ENCODE peak calls at places on chromosomes 4 and X, in seven cellular contexts. Y is right cardiac atrium; W is GM12878; N is CD8-positive, alpha-beta memory T cell; K is lower lobe of right lung; R is CD8-positive, alpha-beta T cell; L is GM23248. X is an unnamed sample.

GRCh38 chr4:78162821-78163220 is 105.7 kb downstream of the FRAS1 start:
- DNase-seq in Y (peak; percentile 13), W (no peak), N (no peak), K (no peak), R (no peak), L (no peak), X (no peak)

GRCh38 chrX:132956421-132957210 is 1.8 kb downstream of the HS6ST2 start:
- DNase-seq in Y (peak; percentile 51), W (no peak), N (no peak), K (no peak), R (no peak), L (peak; percentile 1), X (no peak)

GRCh38 chrX:136146614-136147319 is 566 bp upstream of the FHL1 start:
- DNase-seq in Y (peak; percentile 69), W (no peak), N (no peak), K (no peak), R (no peak), L (peak; percentile 25), X (peak; percentile 66)

GRCh38 chrX:129634541-129634940 is 20.2 kb downstream of the APLN start:
- DNase-seq in Y (no peak), W (no peak), N (no peak), K (no peak), R (no peak), L (no peak), X (peak; percentile 35)

GRCh38 chrX:129522184-129523059 is 868 bp downstream of the SMARCA1 start:
- DNase-seq in Y (peak; percentile 77), W (no peak), N (no peak), K (peak; percentile 56), R (no peak), L (peak; percentile 81), X (peak; percentile 66)

GRCh38 chr4:149344436-149344835 is 471.2 kb downstream of the IQCM start:
- DNase-seq in Y (no peak), W (no peak), N (no peak), K (no peak), R (no peak), L (peak; percentile 80), X (no peak)

GRCh38 chr4:142475663-142476062 is 370.4 kb downstream of the INPP4B start:
- DNase-seq in Y (no peak), W (no peak), N (no peak), K (no peak), R (no peak), L (peak; percentile 30), X (no peak)

GRCh38 chrX:131955099-131955777 is 67.9 kb upstream of the STK26 start:
- DNase-seq in Y (no peak), W (no peak), N (no peak), K (no peak), R (no peak), L (no peak), X (no peak)

GRCh38 chrX:33434256-33435092 is 223.1 kb upstream of the DMD start:
- DNase-seq in Y (peak; percentile 45), W (no peak), N (peak; percentile 13), K (no peak), R (no peak), L (peak; percentile 39), X (peak; percentile 52)

GRCh38 chr4:19327364-19327763 is 924.3 kb upstream of the SLIT2 start:
- DNase-seq in Y (no peak), W (no peak), N (no peak), K (no peak), R (no peak), L (peak; percentile 49), X (no peak)

DNA sequence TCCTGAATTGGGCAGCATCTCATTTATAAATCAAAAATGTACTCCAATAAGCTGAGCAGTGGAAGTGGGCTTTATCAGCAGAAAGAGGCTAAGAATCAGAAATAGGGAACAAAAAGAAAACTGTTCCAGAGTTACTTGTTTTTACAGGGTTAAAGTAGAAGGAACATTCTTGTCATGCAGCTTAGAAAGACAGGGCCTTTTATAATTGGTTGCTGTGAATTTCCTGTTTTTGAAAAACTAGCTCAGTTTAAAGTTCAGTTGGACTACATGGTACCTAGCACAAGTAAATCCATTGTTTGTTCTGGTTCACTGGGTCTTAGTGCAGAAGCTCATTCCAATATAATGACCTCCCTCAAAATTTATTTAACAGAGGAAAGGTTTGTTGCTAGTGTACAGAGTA is 200.8 kb downstream of the GRIA2 start:
- DNase-seq in Y (no peak), W (no peak), N (no peak), K (no peak), R (no peak), L (no peak), X (no peak)
- H3K4me1 ChIP-seq in Y (no peaks in the 10 kb centered on the region), W (no peaks in the 10 kb centered on the region), N (no peaks in the 10 kb centered on the region), K (no peaks in the 10 kb centered on the region), R (no peaks in the 10 kb centered on the region), L (no peaks in the 10 kb centered on the region), X (peaks cover under 1% of the 10 kb centered on the region)

GRCh38 chr4:8765631-8766590 is 105.7 kb downstream of the HMX1 start:
- DNase-seq in Y (no peak), W (no peak), N (no peak), K (peak; percentile 28), R (no peak), L (no peak), X (no peak)

GRCh38 chr4:8766610-8767009 is 105.0 kb downstream of the HMX1 start:
- DNase-seq in Y (no peak), W (no peak), N (no peak), K (peak; percentile 36), R (no peak), L (no peak), X (no peak)

GRCh38 chr4:8763966-8764901 is 107.4 kb downstream of the HMX1 start:
- DNase-seq in Y (no peak), W (no peak), N (no peak), K (peak; percentile 30), R (no peak), L (no peak), X (no peak)

GRCh38 chr4:8762951-8763735 is 108.5 kb downstream of the HMX1 start:
- DNase-seq in Y (no peak), W (no peak), N (no peak), K (peak; percentile 23), R (no peak), L (no peak), X (no peak)

DNA sequence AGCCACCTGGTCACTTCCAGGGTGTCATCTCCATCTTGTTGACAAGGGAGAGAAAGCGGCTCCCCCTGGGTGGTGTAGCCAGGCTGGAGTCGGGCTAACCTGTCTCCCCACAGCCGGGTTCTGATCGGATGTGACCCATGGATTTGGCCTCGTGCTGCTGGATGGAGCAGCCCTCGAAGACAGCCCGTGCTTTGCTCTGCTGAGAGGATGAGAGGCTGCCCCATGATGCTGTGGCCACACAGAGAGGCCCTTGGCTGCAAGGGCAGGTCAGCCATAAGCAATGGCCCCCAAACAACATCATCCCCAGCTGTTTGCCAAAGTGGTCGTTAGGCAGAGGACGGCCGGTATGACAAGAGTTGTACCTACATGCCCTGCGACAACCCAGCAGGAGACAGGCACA is 106.6 kb downstream of the HMX1 start:
- DNase-seq in Y (no peak), W (no peak), N (no peak), K (no peak), R (no peak), L (no peak), X (no peak)
- H3K9me3 ChIP-seq in Y (no peaks in the 10 kb centered on the region), W (no peaks in the 10 kb centered on the region), N (no peaks in the 10 kb centered on the region), K (no peaks in the 10 kb centered on the region), R (no peaks in the 10 kb centered on the region), L (no peaks in the 10 kb centered on the region), X (no peaks in the 10 kb centered on the region)

DNA sequence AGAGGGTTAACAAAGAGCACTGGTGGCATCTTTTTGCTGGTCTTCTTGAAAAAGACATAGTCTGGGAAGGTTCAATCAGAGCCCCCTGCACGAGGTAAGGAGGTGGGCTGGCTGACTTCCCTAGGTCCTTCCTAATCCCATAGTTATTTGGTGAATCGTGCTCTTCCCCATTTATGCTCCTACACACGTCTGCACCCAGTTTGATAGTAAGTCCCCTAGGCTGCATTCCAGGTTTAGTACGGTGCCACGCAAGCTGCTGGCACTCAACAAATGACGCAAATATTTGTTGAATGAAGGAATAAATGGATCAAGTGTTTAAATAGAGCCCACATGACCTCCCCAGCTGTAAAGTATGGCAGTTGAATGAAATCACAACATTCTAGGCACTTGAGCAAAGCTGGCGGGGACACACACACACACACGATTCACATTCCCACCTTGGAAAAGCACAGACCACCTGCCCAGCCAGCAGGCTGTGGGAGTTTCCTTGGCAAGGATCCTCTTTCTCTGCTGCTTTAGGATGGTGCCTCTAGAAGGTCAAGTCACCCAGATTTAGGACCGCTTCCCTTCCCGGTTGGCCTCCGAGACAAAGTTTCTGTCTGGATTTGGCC is 855 bp downstream of the FAM184B start:
- DNase-seq in Y (no peak), W (no peak), N (no peak), K (no peak), R (no peak), L (peak; percentile 67), X (no peak)
- H3K4me3 ChIP-seq in Y (peak overlapping the region; percentile 46), W (no peak overlapping the region), N (no peak overlapping the region), K (peak overlapping the region; percentile 46), R (no peak overlapping the region), L (peak overlapping the region; percentile 76), X (no peak overlapping the region)

GRCh38 chrX:154362085-154362742 is 12.2 kb downstream of the FLNA start:
- DNase-seq in Y (no peak), W (no peak), N (no peak), K (no peak), R (no peak), L (no peak), X (no peak)
- H3K4me1 ChIP-seq in Y (peaks cover 2% of the 10 kb centered on the region), W (no peaks in the 10 kb centered on the region), N (peaks cover 45% of the 10 kb centered on the region), K (peaks cover 14% of the 10 kb centered on the region), R (peaks cover 55% of the 10 kb centered on the region), L (peaks cover 5% of the 10 kb centered on the region), X (no peaks in the 10 kb centered on the region)

GRCh38 chrX:63932006-63932405 is 147.0 kb upstream of the ARHGEF9 start:
- DNase-seq in Y (no peak), W (no peak), N (no peak), K (no peak), R (no peak), L (peak; percentile 34), X (no peak)

GRCh38 chrX:63934160-63934559 is 149.1 kb upstream of the ARHGEF9 start:
- DNase-seq in Y (no peak), W (no peak), N (no peak), K (no peak), R (no peak), L (no peak), X (no peak)

GRCh38 chrX:63934791-63935190 is 149.8 kb upstream of the ARHGEF9 start:
- DNase-seq in Y (no peak), W (no peak), N (no peak), K (no peak), R (no peak), L (no peak), X (no peak)

GRCh38 chrX:63930140-63930539 is 145.1 kb upstream of the ARHGEF9 start:
- DNase-seq in Y (no peak), W (no peak), N (no peak), K (no peak), R (no peak), L (peak; percentile 58), X (peak; percentile 13)

GRCh38 chrX:63932907-63933306 is 147.9 kb upstream of the ARHGEF9 start:
- DNase-seq in Y (no peak), W (no peak), N (no peak), K (no peak), R (no peak), L (no peak), X (no peak)
- H3K9me3 ChIP-seq in Y (no peaks in the 10 kb centered on the region), W (no peaks in the 10 kb centered on the region), N (no peaks in the 10 kb centered on the region), K (no peaks in the 10 kb centered on the region), R (no peaks in the 10 kb centered on the region), L (no peaks in the 10 kb centered on the region), X (no peaks in the 10 kb centered on the region)

GRCh38 chr4:128241019-128241418 is 46.6 kb downstream of the PGRMC2 start:
- DNase-seq in Y (no peak), W (no peak), N (no peak), K (no peak), R (no peak), L (no peak), X (no peak)
- H3K4me3 ChIP-seq in Y (no peak overlapping the region), W (no peak overlapping the region), N (no peak overlapping the region), K (no peak overlapping the region), R (no peak overlapping the region), L (no peak overlapping the region), X (no peak overlapping the region)

GRCh38 chr4:26867914-26868684 is 7.5 kb downstream of the STIM2 start:
- DNase-seq in Y (peak; percentile 58), W (no peak), N (no peak), K (no peak), R (no peak), L (no peak), X (peak; percentile 29)
- H3K4me1 ChIP-seq in Y (peaks cover 5% of the 10 kb centered on the region), W (peaks cover 9% of the 10 kb centered on the region), N (peaks cover 86% of the 10 kb centered on the region), K (peaks cover 85% of the 10 kb centered on the region), R (peaks cover 87% of the 10 kb centered on the region), L (peaks cover 22% of the 10 kb centered on the region), X (peaks cover 36% of the 10 kb centered on the region)